ENCODE peak calls at places on chromosome 1, in ten cellular contexts. G is SHP77; O is activated T-cell treated with anti-CD3 and anti-CD28 coated beads for 1 hour; Q is activated CD8-positive, alpha-beta memory T cell treated with anti-CD3 and anti-CD28 coated beads, Interleukin-2, amount 50 U/mL, for 4 hours; Z is H4; R is tibial artery; A is glutamatergic neuron; K is stimulated activated CD8-positive, alpha-beta memory T cell treated with anti-CD3 and anti-CD28 coated beads, Interleukin-15, amount 100 ng/mL, for 4 hours; H is Calu3; T is right lobe of liver. E is an unnamed sample.

GRCh38 chr1:50976111-50976889 is 6.3 kb downstream of the CDKN2C start:
- DNase-seq in G (peak; percentile 42), O (no peak), Q (no peak), Z (peak; percentile 39), R (no peak), A (no peak), K (no peak), H (peak; percentile 30), T (no peak), E (no peak)

GRCh38 chr1:61358770-61359455 is 276.6 kb downstream of the NFIA start:
- DNase-seq in G (no peak), O (no peak), Q (no peak), Z (no peak), R (no peak), A (no peak), K (no peak), H (no peak), T (no peak), E (no peak)

GRCh38 chr1:169511339-169512028 is 25.7 kb upstream of the SLC19A2 start:
- DNase-seq in G (no peak), O (no peak), Q (no peak), Z (peak; percentile 46), R (peak; percentile 67), A (no peak), K (no peak), H (no peak), T (no peak), E (no peak)

GRCh38 chr1:90729484-90730246 is 12.6 kb upstream of the BARHL2 start:
- DNase-seq in G (no peak), O (no peak), Q (no peak), Z (no peak), R (no peak), A (peak; percentile 87), K (no peak), H (no peak), T (no peak), E (no peak)

GRCh38 chr1:18341291-18342058 is 139.3 kb upstream of the KLHDC7A start:
- DNase-seq in G (no peak), O (no peak), Q (no peak), Z (no peak), R (no peak), A (no peak), K (no peak), H (no peak), T (no peak), E (no peak)

GRCh38 chr1:35288761-35289160 is 20.3 kb downstream of the ZMYM4 start:
- DNase-seq in G (no peak), O (no peak), Q (no peak), Z (no peak), R (no peak), A (no peak), K (no peak), H (no peak), T (no peak), E (no peak)

GRCh38 chr1:84410328-84411107 is 12.2 kb downstream of the DNASE2B start:
- DNase-seq in G (no peak), O (no peak), Q (no peak), Z (no peak), R (no peak), A (no peak), K (no peak), H (no peak), T (no peak), E (no peak)

GRCh38 chr1:163571950-163572349 is 250.2 kb downstream of the NUF2 start:
- DNase-seq in G (no peak), O (no peak), Q (no peak), Z (no peak), R (no peak), A (no peak), K (no peak), H (no peak), T (no peak), E (no peak)

E was measured in coronary artery.